ENCODE peak calls at places on chromosomes 2 and 18, in six cellular contexts. E is GM19239, G is activated gamma-delta T cell, Y is fibroblast of lung, T is cardiac muscle cell, A is iris pigment epithelial cell. K is an unnamed sample.
A peak's percentile ranks its signal among the peaks of the same experiment; 100 is the strongest.

GRCh38 chr2:176187306-176188217 is 906 bp upstream of the HOXD1 start:
- DNase-seq in E (no peak), G (no peak), Y (no peak), T (no peak), A (no peak), K (no peak)

GRCh38 chr18:36812686-36813085 is 16.1 kb downstream of the TPGS2 start:
- DNase-seq in E (no peak), G (no peak), Y (peak; percentile 44), T (peak; percentile 74), A (no peak), K (peak; percentile 79)

GRCh38 chr18:54737986-54738385 is 90.3 kb upstream of the RAB27B start:
- DNase-seq in E (no peak), G (no peak), Y (peak; percentile 47), T (peak; percentile 35), A (peak; percentile 80), K (peak; percentile 59)

GRCh38 chr2:120712180-120712678 is 23.4 kb upstream of the GLI2 start:
- DNase-seq in E (no peak), G (no peak), Y (peak; percentile 55), T (no peak), A (peak; percentile 39), K (no peak)

GRCh38 chr2:230901006-230901405 is 24.0 kb downstream of the GPR55 start:
- DNase-seq in E (no peak), G (no peak), Y (no peak), T (no peak), A (no peak), K (no peak)

GRCh38 chr2:230823264-230823964 is 41.3 kb upstream of the ITM2C start:
- DNase-seq in E (no peak), G (no peak), Y (no peak), T (no peak), A (no peak), K (no peak)

GRCh38 chr18:7750095-7750663 is 183.1 kb downstream of the PTPRM start:
- DNase-seq in E (no peak), G (no peak), Y (no peak), T (no peak), A (no peak), K (no peak)

GRCh38 chr2:39008663-39009062 is 112.2 kb downstream of the SOS1 start:
- DNase-seq in E (no peak), G (no peak), Y (peak; percentile 17), T (peak; percentile 60), A (peak; percentile 70), K (peak; percentile 32)

GRCh38 chr2:241373449-241373848 is 17.4 kb downstream of the FARP2 start:
- DNase-seq in E (no peak), G (no peak), Y (no peak), T (no peak), A (no peak), K (no peak)

GRCh38 chr2:216991563-216991962 is 131.7 kb upstream of the TNP1 start:
- DNase-seq in E (no peak), G (no peak), Y (peak; percentile 65), T (peak; percentile 51), A (peak; percentile 36), K (peak; percentile 74)

GRCh38 chr18:3350566-3351527 is 88.9 kb downstream of the MYL12B start:
- DNase-seq in E (no peak), G (no peak), Y (no peak), T (no peak), A (peak; percentile 56), K (no peak)

GRCh38 chr18:58056159-58056558 is 12.1 kb downstream of the NEDD4L start:
- DNase-seq in E (no peak), G (no peak), Y (no peak), T (no peak), A (no peak), K (no peak)

GRCh38 chr2:149223472-149224062 is 106.8 kb upstream of the LYPD6 start:
- DNase-seq in E (no peak), G (no peak), Y (no peak), T (no peak), A (no peak), K (no peak)

GRCh38 chr2:25955036-25955435 is 27.3 kb downstream of the KIF3C start:
- DNase-seq in E (no peak), G (no peak), Y (no peak), T (no peak), A (no peak), K (no peak)

GRCh38 chr18:1968801-1969498 is 602.4 kb downstream of the METTL4 start:
- DNase-seq in E (no peak), G (no peak), Y (no peak), T (no peak), A (no peak), K (no peak)

GRCh38 chr2:13543550-13543949 is 826.8 kb downstream of the TRIB2 start:
- DNase-seq in E (no peak), G (no peak), Y (no peak), T (no peak), A (no peak), K (no peak)

GRCh38 chr18:49510393-49511115 is 23.5 kb upstream of the C18orf32 start:
- DNase-seq in E (peak; percentile 38), G (no peak), Y (peak; percentile 64), T (peak; percentile 70), A (peak; percentile 48), K (peak; percentile 62)

GRCh38 chr2:3659447-3660432 is 1.7 kb downstream of the ALLC start:
- DNase-seq in E (no peak), G (no peak), Y (peak; percentile 46), T (peak; percentile 9), A (no peak), K (peak; percentile 73)

GRCh38 chr2:45859682-45860081 is 208.2 kb downstream of the PRKCE start:
- DNase-seq in E (no peak), G (no peak), Y (no peak), T (no peak), A (no peak), K (no peak)

GRCh38 chr2:224308267-224308911 is 93.5 kb downstream of the FAM124B start:
- DNase-seq in E (peak; percentile 22), G (no peak), Y (no peak), T (no peak), A (no peak), K (peak; percentile 6)

GRCh38 chr2:29322011-29322410 is 206.8 kb downstream of the CLIP4 start:
- DNase-seq in E (no peak), G (no peak), Y (no peak), T (peak; percentile 13), A (peak; percentile 35), K (no peak)

GRCh38 chr2:174692256-174692830 is 71.9 kb downstream of the CHRNA1 start:
- DNase-seq in E (no peak), G (no peak), Y (no peak), T (peak; percentile 26), A (no peak), K (no peak)

GRCh38 chr2:148674063-148675020 is 29.8 kb downstream of the EPC2 start:
- DNase-seq in E (peak; percentile 16), G (no peak), Y (peak; percentile 53), T (no peak), A (peak; percentile 41), K (peak; percentile 73)

GRCh38 chr2:166106431-166107015 is 21.3 kb downstream of the SCN1A start:
- DNase-seq in E (no peak), G (no peak), Y (peak; percentile 62), T (peak; percentile 64), A (peak; percentile 56), K (peak; percentile 18)

GRCh38 chr2:63790913-63791312 is 50.8 kb upstream of the UGP2 start:
- DNase-seq in E (no peak), G (no peak), Y (peak; percentile 92), T (peak; percentile 90), A (peak; percentile 95), K (peak; percentile 90)

GRCh38 chr2:71711470-71711857 is 258.1 kb downstream of the DYSF start:
- DNase-seq in E (no peak), G (no peak), Y (peak; percentile 63), T (peak; percentile 77), A (peak; percentile 8), K (no peak)

GRCh38 chr2:24820175-24820513 is 26.9 kb downstream of the CENPO start:
- DNase-seq in E (no peak), G (no peak), Y (no peak), T (no peak), A (no peak), K (no peak)

GRCh38 chr2:226002438-226002837 is 602.9 kb downstream of the NYAP2 start:
- DNase-seq in E (no peak), G (no peak), Y (peak; percentile 80), T (peak; percentile 76), A (peak; percentile 90), K (peak; percentile 97)

GRCh38 chr2:6535572-6535971 is 330.1 kb downstream of the CMPK2 start:
- DNase-seq in E (no peak), G (no peak), Y (no peak), T (no peak), A (no peak), K (no peak)

GRCh38 chr2:17981936-17982335 is 103.5 kb downstream of the KCNS3 start:
- DNase-seq in E (no peak), G (no peak), Y (no peak), T (no peak), A (no peak), K (no peak)

GRCh38 chr2:84971799-84972790 is 1.1 kb downstream of the KCMF1 start:
- DNase-seq in E (peak; percentile 41), G (peak; percentile 54), Y (peak; percentile 34), T (peak; percentile 56), A (peak; percentile 42), K (peak; percentile 44)

GRCh38 chr2:168550670-168551069 is 94.6 kb downstream of the CERS6 start:
- DNase-seq in E (no peak), G (no peak), Y (no peak), T (no peak), A (no peak), K (no peak)

GRCh38 chr2:237227190-237227988 is 141.7 kb downstream of the COPS8 start:
- DNase-seq in E (no peak), G (no peak), Y (peak; percentile 91), T (peak; percentile 92), A (peak; percentile 95), K (peak; percentile 97)

K was measured in mesenchymal stem cell.